ENCODE peak calls at places on chromosomes 7 and 10, in eight cellular contexts. K is activated CD4-positive, alpha-beta T cell treated with anti-CD3 and anti-CD28 coated beads, Interleukin-2, amount 50 U/mL, for 1 hour; M is dermis blood vessel endothelial cell; C is progenitor cell of endocrine pancreas; N is T-helper 17 cell; H is activated T-cell treated with anti-CD3 and anti-CD28 coated beads, Interleukin-2, amount 50 U/mL, for 1 hour; L is epithelial cell of prostate; D is NCI-H146. T is an unnamed sample.

GRCh38 chr10:70331486-70332268 is 47.9 kb upstream of the NPFFR1 start:
- DNase-seq in K (no peak), M (peak; percentile 89), C (no peak), N (no peak), H (no peak), L (peak; percentile 87), D (peak; percentile 82), T (peak; percentile 31)

GRCh38 chr10:31261502-31262311 is 57.3 kb upstream of the ZEB1 start:
- DNase-seq in K (no peak), M (no peak), C (no peak), N (no peak), H (no peak), L (no peak), D (no peak), T (no peak)

GRCh38 chr10:121362026-121362425 is 236.2 kb downstream of the FGFR2 start:
- DNase-seq in K (no peak), M (no peak), C (no peak), N (no peak), H (no peak), L (peak; percentile 37), D (no peak), T (no peak)

GRCh38 chr7:144390481-144390880 is 13.0 kb downstream of the NOBOX start:
- DNase-seq in K (no peak), M (no peak), C (no peak), N (no peak), H (no peak), L (no peak), D (no peak), T (no peak)

GRCh38 chr10:131829156-131829930 is 71.5 kb upstream of the PPP2R2D start:
- DNase-seq in K (no peak), M (no peak), C (no peak), N (no peak), H (no peak), L (no peak), D (no peak), T (no peak)

GRCh38 chr10:62341419-62341818 is 32.8 kb upstream of the ZNF365 start:
- DNase-seq in K (no peak), M (no peak), C (no peak), N (no peak), H (no peak), L (no peak), D (no peak), T (no peak)

GRCh38 chr10:122567056-122567660 is 6.6 kb downstream of the DMBT1 start:
- DNase-seq in K (peak; percentile 29), M (peak; percentile 66), C (no peak), N (peak; percentile 22), H (no peak), L (no peak), D (no peak), T (peak; percentile 23)

GRCh38 chr7:33233659-33234058 is 104.3 kb downstream of the BBS9 start:
- DNase-seq in K (no peak), M (no peak), C (no peak), N (no peak), H (no peak), L (no peak), D (no peak), T (no peak)

GRCh38 chr7:130292682-130293257 is at the start of gene CPA4:
- DNase-seq in K (no peak), M (no peak), C (no peak), N (no peak), H (no peak), L (peak; percentile 94), D (no peak), T (no peak)

GRCh38 chr10:49001402-49001801 is 61.8 kb upstream of the LRRC18 start:
- DNase-seq in K (no peak), M (no peak), C (no peak), N (no peak), H (no peak), L (no peak), D (peak; percentile 53), T (peak; percentile 16)

GRCh38 chr7:122675011-122675410 is 23.9 kb downstream of the RNF133 start:
- DNase-seq in K (no peak), M (peak; percentile 20), C (no peak), N (no peak), H (no peak), L (no peak), D (no peak), T (no peak)

GRCh38 chr10:69883256-69883655 is 81.5 kb downstream of the COL13A1 start:
- DNase-seq in K (no peak), M (no peak), C (no peak), N (no peak), H (no peak), L (no peak), D (peak; percentile 56), T (peak; percentile 31)

GRCh38 chr7:97872025-97872669 is at the start of gene ASNS:
- DNase-seq in K (peak; percentile 73), M (peak; percentile 88), C (peak; percentile 82), N (peak; percentile 58), H (peak; percentile 83), L (peak; percentile 64), D (peak; percentile 96), T (peak; percentile 74)

GRCh38 chr7:151592868-151593486 is 73.3 kb upstream of the RHEB start:
- DNase-seq in K (no peak), M (peak; percentile 93), C (no peak), N (no peak), H (no peak), L (peak; percentile 39), D (no peak), T (no peak)

GRCh38 chr7:26850193-26850651 is 14.2 kb downstream of the SKAP2 start:
- DNase-seq in K (no peak), M (no peak), C (no peak), N (no peak), H (no peak), L (no peak), D (no peak), T (no peak)